ENCODE peak calls at places on chromosomes 1 and 21, in ten cellular contexts. B is uterus, V is heart left ventricle, E is left ventricle myocardium inferior, O is pancreas, X is neural progenitor cell, T is AG10803, L is upper lobe of right lung, F is right lobe of liver, R is sigmoid colon. Y is an unnamed sample.

GRCh38 chr1:31881698-31882000 is 56.5 kb downstream of the PTP4A2 start:
- DNase-seq in T (no peak), L (no peak), F (no peak), R (no peak), E (no peak), X (no peak), B (no peak), O (no peak), V (no peak), Y (no peak)

GRCh38 chr1:168179411-168180147 is 817 bp downstream of the TIPRL start:
- DNase-seq in X (peak; percentile 13), L (no peak), O (no peak), B (no peak), E (no peak), R (no peak), V (no peak), F (no peak), T (peak; percentile 11), Y (no peak)

GRCh38 chr1:35345439-35345981 is 77.0 kb downstream of the ZMYM4 start:
- DNase-seq in R (no peak), X (no peak), F (peak; percentile 52), B (no peak), L (peak; percentile 75), O (no peak), E (no peak), T (no peak), V (no peak), Y (no peak)

GRCh38 chr1:2595261-2595811 is 8.8 kb downstream of the PRXL2B start:
- DNase-seq in T (no peak), O (no peak), X (no peak), E (no peak), L (no peak), V (no peak), B (no peak), F (no peak), R (peak; percentile 57), Y (no peak)

GRCh38 chr1:208252126-208252853 is 8.1 kb upstream of the PLXNA2 start:
- DNase-seq in O (no peak), L (peak; percentile 77), E (no peak), F (peak; percentile 72), T (peak; percentile 48), V (no peak), B (peak; percentile 58), R (no peak), X (peak; percentile 49), Y (no peak)

GRCh38 chr1:172966844-172967540 is 83.7 kb downstream of the TNFSF18 start:
- DNase-seq in B (no peak), O (no peak), T (no peak), L (no peak), R (no peak), V (no peak), X (no peak), F (no peak), E (no peak), Y (no peak)

GRCh38 chr1:20124451-20125057 is 5.2 kb upstream of the PLA2G2D start:
- DNase-seq in F (no peak), V (no peak), T (peak; percentile 72), R (peak; percentile 68), E (no peak), L (peak; percentile 18), O (no peak), B (no peak), X (no peak), Y (peak; percentile 33)

GRCh38 chr1:16905112-16905855 is 9.5 kb downstream of the RNU1-2 start:
- DNase-seq in T (peak; percentile 91), B (no peak), X (peak; percentile 76), F (no peak), O (no peak), E (no peak), V (no peak), L (no peak), R (peak; percentile 71), Y (peak; percentile 85)

GRCh38 chr1:54297596-54298283 is 97.8 kb downstream of the MRPL37 start:
- DNase-seq in O (no peak), F (no peak), E (no peak), R (no peak), B (no peak), L (no peak), T (peak; percentile 40), V (no peak), X (peak; percentile 91), Y (no peak)

GRCh38 chr1:2208309-2209239 is 14.0 kb upstream of the FAAP20 start:
- DNase-seq in R (peak; percentile 83), L (peak; percentile 91), B (peak; percentile 76), X (no peak), F (peak; percentile 86), T (peak; percentile 93), V (peak; percentile 61), O (peak; percentile 84), E (peak; percentile 38), Y (no peak)

GRCh38 chr1:167599839-167600581 is 30.0 kb upstream of the RCSD1 start:
- DNase-seq in B (no peak), F (peak; percentile 57), E (peak; percentile 33), O (no peak), R (no peak), L (no peak), T (peak; percentile 54), X (no peak), V (peak; percentile 50), Y (peak; percentile 5)

GRCh38 chr21:21971384-21971783 is 973.2 kb downstream of the NCAM2 start:
- DNase-seq in F (no peak), O (no peak), E (no peak), V (no peak), B (no peak), X (no peak), L (no peak), T (no peak), R (no peak), Y (no peak)

GRCh38 chr1:59759156-59759925 is 55.4 kb upstream of the HOOK1 start:
- DNase-seq in L (peak; percentile 88), V (peak; percentile 79), T (peak; percentile 84), F (peak; percentile 74), B (peak; percentile 89), E (peak; percentile 77), O (peak; percentile 73), X (peak; percentile 82), R (peak; percentile 94), Y (peak; percentile 53)

GRCh38 chr1:93056649-93057048 is 22.4 kb upstream of the MTF2 start:
- DNase-seq in E (no peak), V (no peak), R (no peak), X (no peak), F (no peak), L (no peak), O (no peak), B (no peak), T (no peak), Y (no peak)

GRCh38 chr1:93056214-93056613 is 22.9 kb upstream of the MTF2 start:
- DNase-seq in F (no peak), V (no peak), R (no peak), O (no peak), L (no peak), T (peak; percentile 10), X (peak; percentile 83), B (no peak), E (no peak), Y (no peak)

DNA sequence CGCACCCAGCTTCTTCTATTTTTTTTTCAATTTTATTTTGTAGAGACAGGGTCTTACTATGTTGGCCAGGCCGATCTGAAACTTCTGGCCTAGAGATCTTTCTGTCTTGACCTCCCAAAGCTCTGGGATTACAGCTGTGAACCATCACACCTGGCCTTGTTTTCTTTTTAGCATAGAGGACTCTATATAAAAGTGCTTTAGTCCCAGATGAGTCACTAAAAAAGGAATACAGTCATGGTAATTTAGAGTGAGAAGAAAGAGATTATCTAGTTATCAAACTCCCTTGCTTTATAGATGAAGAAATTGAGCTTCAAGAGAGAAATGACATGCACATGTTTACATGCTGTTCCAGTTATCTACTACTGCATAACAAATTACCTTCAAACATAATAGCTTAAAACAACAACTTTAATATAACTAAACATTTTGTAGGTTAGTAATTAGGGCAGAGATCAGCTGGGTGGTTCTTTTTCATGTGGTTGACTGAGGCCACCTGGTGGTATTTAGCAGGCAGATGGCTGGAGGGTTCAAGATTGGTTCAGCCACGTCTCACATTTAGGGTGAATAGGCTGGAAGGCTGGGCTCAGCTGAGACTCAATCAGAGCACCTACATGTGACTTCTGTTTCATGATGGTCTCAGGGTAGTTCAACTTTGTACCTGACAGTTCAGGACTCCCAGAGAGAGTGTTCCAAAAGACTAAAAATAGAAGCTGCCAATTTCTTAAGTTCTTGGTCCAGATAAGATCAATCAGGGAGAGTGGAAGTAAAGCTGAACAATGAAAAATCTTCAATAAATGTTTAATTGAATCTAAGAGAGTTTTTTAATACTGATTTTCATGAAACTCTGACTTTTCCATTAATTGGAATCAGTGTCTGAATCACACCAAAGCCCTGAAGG is 16.9 kb upstream of the MTF2 start:
- DNase-seq in L (no peak), X (peak; percentile 47), O (no peak), T (no peak), B (no peak), E (no peak), F (peak; percentile 25), R (no peak), V (no peak), Y (no peak)
- TF ChIP-seq CTCF in L (peak; percentile 49), X (peak; percentile 58), O (no peak), T (peak; percentile 35), B (no peak), E (peak; percentile 59), F (peak; percentile 62), R (peak; percentile 43), V (peak; percentile 52), Y (peak; percentile 49)

GRCh38 chr1:98732985-98733781 is 71.7 kb downstream of the SNX7 start:
- DNase-seq in L (no peak), T (no peak), B (no peak), V (no peak), O (no peak), F (no peak), E (no peak), R (no peak), X (no peak), Y (no peak)
- H3K4me3 ChIP-seq in L (no peak overlapping the region), T (no peak overlapping the region), B (no peak overlapping the region), V (no peak overlapping the region), O (no peak overlapping the region), F (no peak overlapping the region), E (no peak overlapping the region), R (no peak overlapping the region), X (no peak overlapping the region), Y (no peak overlapping the region)

GRCh38 chr1:218164930-218165686 is 120.0 kb upstream of the RRP15 start:
- DNase-seq in O (no peak), V (peak; percentile 37), X (peak; percentile 74), L (peak; percentile 68), F (peak; percentile 19), E (peak; percentile 38), B (no peak), R (no peak), T (no peak), Y (no peak)
- TF ChIP-seq CTCF in O (no peak), V (no peak), X (no peak), L (no peak), F (no peak), E (no peak), B (no peak), R (no peak), T (no peak), Y (no peak)

DNA sequence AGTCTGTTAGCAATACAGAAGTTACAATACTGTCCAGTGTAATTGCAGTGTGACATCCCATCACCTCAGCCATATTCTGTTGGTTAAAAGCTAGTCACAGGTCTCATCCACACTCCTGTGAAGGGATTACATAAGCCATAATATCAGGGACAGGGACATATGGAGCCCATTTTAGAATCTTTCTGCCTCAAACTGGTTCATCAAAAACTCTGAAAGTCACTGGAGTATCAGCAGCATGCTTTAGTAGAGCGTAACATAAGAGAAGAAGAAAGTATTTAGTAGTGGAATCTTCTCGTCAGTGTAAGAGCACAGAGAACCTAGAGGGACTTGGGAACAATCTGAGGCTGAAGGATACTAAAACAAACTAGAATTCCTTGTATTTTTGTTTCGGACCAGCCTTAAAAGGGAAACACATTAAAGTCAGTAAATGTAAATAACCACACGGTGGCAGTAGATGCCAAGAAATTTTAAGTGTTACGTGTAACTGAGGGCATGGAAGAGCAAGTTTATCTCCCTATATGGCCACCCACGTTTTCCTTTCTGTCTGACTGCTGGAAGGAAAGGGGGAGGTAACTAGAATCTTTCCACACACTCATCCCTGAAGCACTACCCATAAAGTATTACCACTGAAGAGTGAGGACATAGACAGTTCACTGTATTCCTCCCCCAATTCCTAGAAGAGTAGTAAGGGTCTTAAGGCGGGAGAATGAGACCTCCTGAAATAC is 41.6 kb upstream of the AGL start:
- DNase-seq in T (peak; percentile 92), B (peak; percentile 27), F (no peak), R (peak; percentile 69), X (peak; percentile 87), O (no peak), L (no peak), V (peak; percentile 28), E (no peak), Y (peak; percentile 94)
- H3K4me3 ChIP-seq in T (peak overlapping the region; percentile 30), B (no peak overlapping the region), F (no peak overlapping the region), R (peak overlapping the region; percentile 8), X (no peak overlapping the region), O (no peak overlapping the region), L (no peak overlapping the region), V (peak overlapping the region; percentile 14), E (peak overlapping the region; percentile 30), Y (no peak overlapping the region)

Y was measured in AG09309.